ENCODE peak calls at places on chromosomes 5 and 9, in six cellular contexts. One of them, this sample, is unnamed.

GRCh38 chr9:74961496-74961895 is 8.8 kb upstream of the C9orf40 start:
- DNase-seq in heart left ventricle: no peak
- DNase-seq in neural progenitor cell: no peak
- DNase-seq in iPS DF 6.9: no peak
- DNase-seq in H7: no peak
- DNase-seq in SK-N-SH: no peak
- DNase-seq in this sample: no peak

GRCh38 chr5:172491481-172491880 is 37.2 kb upstream of the SH3PXD2B start:
- DNase-seq in heart left ventricle: peak
- DNase-seq in neural progenitor cell: no peak
- DNase-seq in iPS DF 6.9: no peak
- DNase-seq in H7: no peak
- DNase-seq in SK-N-SH: no peak
- DNase-seq in this sample: no peak

GRCh38 chr9:126169736-126170135 is 156.9 kb upstream of the MVB12B start:
- DNase-seq in heart left ventricle: no peak
- DNase-seq in neural progenitor cell: no peak
- DNase-seq in iPS DF 6.9: no peak
- DNase-seq in H7: no peak
- DNase-seq in SK-N-SH: no peak
- DNase-seq in this sample: no peak

GRCh38 chr5:163978897-163979296 is 473.5 kb downstream of the MAT2B start:
- DNase-seq in heart left ventricle: no peak
- DNase-seq in neural progenitor cell: peak
- DNase-seq in iPS DF 6.9: no peak
- DNase-seq in H7: no peak
- DNase-seq in SK-N-SH: no peak
- DNase-seq in this sample: peak

GRCh38 chr5:39411051-39411450 is 13.7 kb downstream of the DAB2 start:
- DNase-seq in heart left ventricle: no peak
- DNase-seq in neural progenitor cell: no peak
- DNase-seq in iPS DF 6.9: no peak
- DNase-seq in H7: no peak
- DNase-seq in SK-N-SH: no peak
- DNase-seq in this sample: peak

GRCh38 chr9:81224166-81224858 is 465.0 kb downstream of the TLE1 start:
- DNase-seq in heart left ventricle: no peak
- DNase-seq in neural progenitor cell: peak
- DNase-seq in iPS DF 6.9: no peak
- DNase-seq in H7: no peak
- DNase-seq in SK-N-SH: no peak
- DNase-seq in this sample: no peak

GRCh38 chr5:33662721-33663435 is 222.1 kb downstream of the TARS1 start:
- DNase-seq in heart left ventricle: no peak
- DNase-seq in neural progenitor cell: no peak
- DNase-seq in iPS DF 6.9: no peak
- DNase-seq in H7: no peak
- DNase-seq in SK-N-SH: no peak
- DNase-seq in this sample: no peak

GRCh38 chr9:20030221-20030620 is 241.4 kb upstream of the SLC24A2 start:
- DNase-seq in heart left ventricle: no peak
- DNase-seq in neural progenitor cell: no peak
- DNase-seq in iPS DF 6.9: no peak
- DNase-seq in H7: no peak
- DNase-seq in SK-N-SH: no peak
- DNase-seq in this sample: no peak

GRCh38 chr5:167753725-167754490 is 537.5 kb upstream of the WWC1 start:
- DNase-seq in heart left ventricle: no peak
- DNase-seq in neural progenitor cell: no peak
- DNase-seq in iPS DF 6.9: no peak
- DNase-seq in H7: no peak
- DNase-seq in SK-N-SH: no peak
- DNase-seq in this sample: peak

GRCh38 chr9:78004478-78005229 is 27.0 kb downstream of the GNAQ start:
- DNase-seq in heart left ventricle: no peak
- DNase-seq in neural progenitor cell: no peak
- DNase-seq in iPS DF 6.9: no peak
- DNase-seq in H7: no peak
- DNase-seq in SK-N-SH: no peak
- DNase-seq in this sample: peak

GRCh38 chr9:92440751-92441046 is 16.4 kb upstream of the OMD start:
- DNase-seq in heart left ventricle: no peak
- DNase-seq in neural progenitor cell: no peak
- DNase-seq in iPS DF 6.9: no peak
- DNase-seq in H7: no peak
- DNase-seq in SK-N-SH: no peak
- DNase-seq in this sample: no peak

GRCh38 chr5:171093598-171093997 is 215.4 kb upstream of the TLX3 start:
- DNase-seq in heart left ventricle: no peak
- DNase-seq in neural progenitor cell: no peak
- DNase-seq in iPS DF 6.9: no peak
- DNase-seq in H7: no peak
- DNase-seq in SK-N-SH: peak
- DNase-seq in this sample: peak

GRCh38 chr5:135825373-135826220 is 8.9 kb upstream of the SLC25A48 start:
- DNase-seq in heart left ventricle: no peak
- DNase-seq in neural progenitor cell: peak
- DNase-seq in iPS DF 6.9: no peak
- DNase-seq in H7: no peak
- DNase-seq in SK-N-SH: no peak
- DNase-seq in this sample: no peak

GRCh38 chr5:142655339-142656267 is 30.3 kb downstream of the FGF1 start:
- DNase-seq in heart left ventricle: peak
- DNase-seq in neural progenitor cell: peak
- DNase-seq in iPS DF 6.9: peak
- DNase-seq in H7: peak
- DNase-seq in SK-N-SH: peak
- DNase-seq in this sample: peak

GRCh38 chr9:35603506-35603985 is 1.5 kb upstream of the TESK1 start:
- DNase-seq in heart left ventricle: peak
- DNase-seq in neural progenitor cell: no peak
- DNase-seq in iPS DF 6.9: no peak
- DNase-seq in H7: no peak
- DNase-seq in SK-N-SH: peak
- DNase-seq in this sample: peak

GRCh38 chr5:177452688-177453638 is 6.3 kb downstream of the PRR7 start:
- DNase-seq in heart left ventricle: no peak
- DNase-seq in neural progenitor cell: no peak
- DNase-seq in iPS DF 6.9: no peak
- DNase-seq in H7: no peak
- DNase-seq in SK-N-SH: peak
- DNase-seq in this sample: no peak

GRCh38 chr5:102223542-102224444 is 72.3 kb downstream of the SLCO4C1 start:
- DNase-seq in heart left ventricle: no peak
- DNase-seq in neural progenitor cell: peak
- DNase-seq in iPS DF 6.9: no peak
- DNase-seq in H7: no peak
- DNase-seq in SK-N-SH: peak
- DNase-seq in this sample: peak

GRCh38 chr9:89992326-89993208 is 387.8 kb downstream of the GADD45G start:
- DNase-seq in heart left ventricle: no peak
- DNase-seq in neural progenitor cell: no peak
- DNase-seq in iPS DF 6.9: no peak
- DNase-seq in H7: no peak
- DNase-seq in SK-N-SH: no peak
- DNase-seq in this sample: no peak

GRCh38 chr9:111805262-111805661 is 10.5 kb upstream of the SHOC1 start:
- DNase-seq in heart left ventricle: no peak
- DNase-seq in neural progenitor cell: no peak
- DNase-seq in iPS DF 6.9: no peak
- DNase-seq in H7: no peak
- DNase-seq in SK-N-SH: no peak
- DNase-seq in this sample: no peak

GRCh38 chr5:172377856-172378255 is 76.5 kb downstream of the SH3PXD2B start:
- DNase-seq in heart left ventricle: no peak
- DNase-seq in neural progenitor cell: no peak
- DNase-seq in iPS DF 6.9: no peak
- DNase-seq in H7: no peak
- DNase-seq in SK-N-SH: no peak
- DNase-seq in this sample: no peak

GRCh38 chr5:127899214-127899610 is 184.4 kb upstream of the SLC12A2 start:
- DNase-seq in heart left ventricle: no peak
- DNase-seq in neural progenitor cell: no peak
- DNase-seq in iPS DF 6.9: no peak
- DNase-seq in H7: no peak
- DNase-seq in SK-N-SH: no peak
- DNase-seq in this sample: no peak

DNA sequence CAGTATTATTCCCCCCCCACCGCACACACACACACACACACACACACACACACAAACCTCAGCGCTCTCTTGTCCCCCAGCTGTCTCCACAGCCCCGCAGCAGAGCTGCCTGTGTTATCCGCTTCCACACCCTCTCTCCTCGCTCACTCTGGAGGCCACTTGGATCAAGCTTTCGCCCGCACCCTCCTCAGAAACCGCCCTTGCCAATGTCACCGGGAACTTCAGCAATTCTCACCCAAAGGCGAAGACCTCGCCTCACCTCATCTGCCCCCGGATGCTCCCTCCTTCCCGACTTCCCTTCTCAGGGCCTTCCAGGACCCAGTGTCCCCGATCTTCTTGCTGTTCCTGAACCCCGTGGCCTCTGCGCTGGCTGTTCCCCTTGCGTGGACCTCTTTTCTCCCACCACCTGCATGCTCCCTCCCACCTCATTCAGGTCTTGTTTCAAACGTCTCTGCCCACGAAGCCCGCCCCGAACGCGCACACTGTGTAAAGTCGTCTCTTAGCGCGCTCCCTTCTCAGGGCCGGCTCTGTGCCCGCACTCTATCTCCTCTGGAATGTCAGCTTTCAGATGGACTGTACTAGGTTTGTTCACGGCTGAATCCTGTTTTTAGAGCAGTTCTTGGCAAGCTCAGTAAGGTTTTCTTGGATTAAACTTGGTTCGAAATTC is 872 bp upstream of the TRIM7 start:
- DNase-seq in heart left ventricle: no peak
- DNase-seq in neural progenitor cell: peak
- DNase-seq in iPS DF 6.9: no peak
- DNase-seq in H7: peak
- DNase-seq in SK-N-SH: no peak
- DNase-seq in this sample: no peak
- H3K4me3 ChIP-seq in heart left ventricle: peak
- H3K4me3 ChIP-seq in neural progenitor cell: peak
- H3K4me3 ChIP-seq in iPS DF 6.9: peak
- H3K4me3 ChIP-seq in H7: peak
- H3K4me3 ChIP-seq in SK-N-SH: peak
- H3K4me3 ChIP-seq in this sample: peak

GRCh38 chr9:122370869-122371467 is at the start of gene PTGS1:
- DNase-seq in heart left ventricle: peak
- DNase-seq in neural progenitor cell: peak
- DNase-seq in iPS DF 6.9: no peak
- DNase-seq in H7: peak
- DNase-seq in SK-N-SH: peak
- DNase-seq in this sample: peak
- H3K4me3 ChIP-seq in heart left ventricle: peak
- H3K4me3 ChIP-seq in neural progenitor cell: peak
- H3K4me3 ChIP-seq in iPS DF 6.9: peak
- H3K4me3 ChIP-seq in H7: peak
- H3K4me3 ChIP-seq in SK-N-SH: peak
- H3K4me3 ChIP-seq in this sample: peak

DNA sequence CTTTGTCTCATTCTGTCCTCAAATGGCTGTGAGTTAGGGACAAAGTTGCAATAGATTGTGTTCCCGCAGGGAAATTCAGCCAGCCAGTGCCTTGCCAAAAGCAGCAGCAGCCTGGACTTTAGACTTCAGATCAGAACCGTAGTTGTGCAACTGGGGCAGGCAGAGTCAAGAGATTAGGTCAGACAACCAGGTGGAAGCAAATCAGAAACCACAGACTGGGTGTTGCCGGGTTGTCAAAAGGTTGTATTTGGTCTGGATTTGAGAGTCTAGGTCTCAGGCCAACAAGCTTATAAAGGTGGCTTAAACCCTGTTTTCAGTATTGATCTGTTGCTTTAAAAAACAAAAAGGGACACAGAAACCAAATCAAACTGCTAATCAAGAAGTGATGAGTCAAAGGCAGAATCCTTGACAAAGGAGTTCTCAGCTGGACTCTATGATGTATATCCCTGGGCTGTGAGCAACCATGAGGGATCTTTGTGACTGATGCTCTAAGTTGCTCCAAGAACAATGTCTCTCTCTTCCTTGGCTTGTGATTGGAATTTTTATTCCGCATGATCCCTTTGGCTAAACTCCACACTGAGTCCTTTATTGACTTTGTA is 21.0 kb downstream of the RFK start:
- DNase-seq in heart left ventricle: peak
- DNase-seq in neural progenitor cell: no peak
- DNase-seq in iPS DF 6.9: no peak
- DNase-seq in H7: no peak
- DNase-seq in SK-N-SH: no peak
- DNase-seq in this sample: peak
- H3K4me3 ChIP-seq in heart left ventricle: no peak
- H3K4me3 ChIP-seq in neural progenitor cell: no peak
- H3K4me3 ChIP-seq in iPS DF 6.9: no peak
- H3K4me3 ChIP-seq in H7: no peak
- H3K4me3 ChIP-seq in SK-N-SH: no peak
- H3K4me3 ChIP-seq in this sample: no peak

GRCh38 chr5:10695759-10696543 is 65.1 kb downstream of the DAP start:
- DNase-seq in heart left ventricle: no peak
- DNase-seq in neural progenitor cell: no peak
- DNase-seq in iPS DF 6.9: no peak
- DNase-seq in H7: no peak
- DNase-seq in SK-N-SH: no peak
- DNase-seq in this sample: no peak

GRCh38 chr5:10699281-10699874 is 61.7 kb downstream of the DAP start:
- DNase-seq in heart left ventricle: no peak
- DNase-seq in neural progenitor cell: no peak
- DNase-seq in iPS DF 6.9: no peak
- DNase-seq in H7: no peak
- DNase-seq in SK-N-SH: no peak
- DNase-seq in this sample: no peak

GRCh38 chr5:10691826-10692785 is 68.9 kb downstream of the DAP start:
- DNase-seq in heart left ventricle: no peak
- DNase-seq in neural progenitor cell: no peak
- DNase-seq in iPS DF 6.9: no peak
- DNase-seq in H7: no peak
- DNase-seq in SK-N-SH: no peak
- DNase-seq in this sample: no peak

GRCh38 chr5:10690460-10690859 is 70.6 kb downstream of the DAP start:
- DNase-seq in heart left ventricle: no peak
- DNase-seq in neural progenitor cell: no peak
- DNase-seq in iPS DF 6.9: no peak
- DNase-seq in H7: no peak
- DNase-seq in SK-N-SH: no peak
- DNase-seq in this sample: no peak

DNA sequence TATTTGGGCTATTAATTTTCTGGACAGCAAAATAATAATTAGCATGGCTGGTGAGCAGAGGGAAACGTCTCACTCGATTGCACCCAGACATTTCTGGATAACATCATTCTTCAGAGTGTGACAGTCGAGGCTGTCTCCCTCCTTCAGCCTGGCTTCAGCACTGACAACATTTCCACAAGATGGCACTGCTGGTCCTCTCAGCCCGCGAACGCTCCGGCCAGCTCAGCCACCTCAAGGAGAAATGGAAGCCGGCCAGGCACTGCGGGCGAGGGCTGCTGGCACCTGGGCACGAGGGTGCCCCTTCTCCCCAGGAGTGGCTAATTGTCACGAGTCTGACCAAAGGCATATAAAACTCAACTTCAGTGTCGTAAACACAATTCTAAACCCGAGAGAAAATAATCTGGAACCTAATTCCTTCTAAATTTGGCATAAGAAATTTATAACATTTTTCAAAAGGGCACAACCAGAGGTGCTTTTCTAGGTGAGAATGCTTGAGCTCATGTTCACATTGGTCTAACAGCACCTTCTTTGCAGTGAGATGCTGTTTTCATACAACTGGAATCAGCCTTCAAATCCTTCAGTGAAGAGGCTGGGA is 65.9 kb downstream of the DAP start:
- DNase-seq in heart left ventricle: peak
- DNase-seq in neural progenitor cell: peak
- DNase-seq in iPS DF 6.9: peak
- DNase-seq in H7: peak
- DNase-seq in SK-N-SH: peak
- DNase-seq in this sample: peak
- H3K4me3 ChIP-seq in heart left ventricle: no peak
- H3K4me3 ChIP-seq in neural progenitor cell: no peak
- H3K4me3 ChIP-seq in iPS DF 6.9: no peak
- H3K4me3 ChIP-seq in H7: no peak
- H3K4me3 ChIP-seq in SK-N-SH: no peak
- H3K4me3 ChIP-seq in this sample: no peak